ENCODE peak calls at places on chromosomes 6 and 20, in seven cellular contexts. W, G, H, R, Y, J and L are unnamed samples.

GRCh38 chr20:24935140-24935539 is 13.9 kb upstream of the CST7 start:
- DNase-seq in W (no peak), H (no peak), G (no peak), R (no peak), J (no peak), Y (no peak), L (no peak)

GRCh38 chr6:40417031-40417430 is 170.1 kb downstream of the LRFN2 start:
- DNase-seq in H (no peak), J (no peak), G (no peak), R (no peak), Y (no peak), W (no peak), L (no peak)

GRCh38 chr6:166642646-166643045 is 15.6 kb upstream of the RPS6KA2 start:
- DNase-seq in R (no peak), J (no peak), W (no peak), H (no peak), G (no peak), Y (no peak), L (no peak)

GRCh38 chr6:146670161-146670560 is 71.4 kb downstream of the ADGB start:
- DNase-seq in W (no peak), J (no peak), H (no peak), Y (no peak), R (no peak), G (no peak), L (no peak)

GRCh38 chr6:87251725-87252124 is 70.7 kb upstream of the SMIM8 start:
- DNase-seq in W (no peak), J (no peak), R (no peak), G (no peak), Y (no peak), H (no peak), L (no peak)

GRCh38 chr20:37218431-37218830 is 39.1 kb upstream of the MROH8 start:
- DNase-seq in R (no peak), J (no peak), H (no peak), W (no peak), Y (no peak), G (no peak), L (no peak)

GRCh38 chr6:149487316-149487715 is 2.5 kb upstream of the ZC3H12D start:
- DNase-seq in R (no peak), G (no peak), H (no peak), Y (no peak), W (no peak), J (no peak), L (no peak)

GRCh38 chr6:101085327-101085726 is 204.2 kb upstream of the ASCC3 start:
- DNase-seq in G (no peak), W (peak), H (no peak), J (no peak), Y (no peak), R (no peak), L (no peak)